ENCODE peak calls at places on chromosome 10, in four cellular contexts. W is K562, B is HepG2, X is GM12878. T is an unnamed sample.
A peak's percentile ranks its signal among the peaks of the same experiment; 100 is the strongest.

GRCh38 chr10:122062831-122063674 is 74.1 kb downstream of the TACC2 start:
- DNase-seq in B (peak; percentile 97), X (no peak), W (peak; percentile 66), T (peak; percentile 39)

GRCh38 chr10:69042417-69042816 is 45.5 kb upstream of the SRGN start:
- DNase-seq in X (no peak), W (no peak), B (no peak), T (no peak)

GRCh38 chr10:121096617-121097431 is 245.7 kb downstream of the WDR11 start:
- DNase-seq in W (no peak), B (peak; percentile 24), X (no peak), T (no peak)

GRCh38 chr10:17779761-17780160 is 27.8 kb downstream of the TMEM236 start:
- DNase-seq in B (no peak), X (no peak), W (no peak), T (no peak)

GRCh38 chr10:93245772-93246171 is 172.1 kb downstream of the CYP26A1 start:
- DNase-seq in X (no peak), W (no peak), B (no peak), T (no peak)

GRCh38 chr10:132371641-132372081 is 25.3 kb upstream of the PWWP2B start:
- DNase-seq in B (no peak), X (no peak), W (no peak), T (no peak)

GRCh38 chr10:32982293-32982709 is 24.3 kb upstream of the ITGB1 start:
- DNase-seq in B (no peak), W (peak; percentile 21), X (no peak), T (no peak)

GRCh38 chr10:83713423-83713822 is 425.9 kb upstream of the GHITM start:
- DNase-seq in X (no peak), B (no peak), W (no peak), T (no peak)

GRCh38 chr10:61882621-61883375 is 18.7 kb upstream of the ARID5B start:
- DNase-seq in X (no peak), W (no peak), B (no peak), T (no peak)

GRCh38 chr10:72503241-72503640 is 122.6 kb downstream of the MICU1 start:
- DNase-seq in W (no peak), X (no peak), B (no peak), T (no peak)

GRCh38 chr10:19970707-19971106 is 154.5 kb downstream of the PLXDC2 start:
- DNase-seq in W (no peak), B (no peak), X (no peak), T (no peak)

GRCh38 chr10:13945760-13946460 is 359.1 kb downstream of the PRPF18 start:
- DNase-seq in W (no peak), B (no peak), X (no peak), T (no peak)

GRCh38 chr10:27192284-27192683 is 37.1 kb downstream of the MASTL start:
- DNase-seq in W (no peak), B (no peak), X (no peak), T (no peak)

GRCh38 chr10:17528296-17528862 is 74.0 kb upstream of the ST8SIA6 start:
- DNase-seq in X (no peak), W (no peak), B (no peak), T (no peak)

GRCh38 chr10:93600446-93600860 is 582 bp downstream of the RBP4 start:
- DNase-seq in W (no peak), B (no peak), X (no peak), T (peak; percentile 29)

GRCh38 chr10:127195571-127196226 is 692 bp downstream of the INSYN2A start:
- DNase-seq in B (no peak), X (no peak), W (no peak), T (peak; percentile 44)

GRCh38 chr10:127196955-127197432 is 603 bp upstream of the INSYN2A start:
- DNase-seq in B (no peak), W (no peak), X (no peak), T (no peak)

GRCh38 chr10:127196227-127196954 is at the start of gene INSYN2A:
- DNase-seq in X (no peak), B (no peak), W (no peak), T (peak; percentile 67)

GRCh38 chr10:127194598-127194997 is 1.8 kb downstream of the INSYN2A start:
- DNase-seq in W (no peak), B (no peak), X (no peak), T (no peak)

DNA sequence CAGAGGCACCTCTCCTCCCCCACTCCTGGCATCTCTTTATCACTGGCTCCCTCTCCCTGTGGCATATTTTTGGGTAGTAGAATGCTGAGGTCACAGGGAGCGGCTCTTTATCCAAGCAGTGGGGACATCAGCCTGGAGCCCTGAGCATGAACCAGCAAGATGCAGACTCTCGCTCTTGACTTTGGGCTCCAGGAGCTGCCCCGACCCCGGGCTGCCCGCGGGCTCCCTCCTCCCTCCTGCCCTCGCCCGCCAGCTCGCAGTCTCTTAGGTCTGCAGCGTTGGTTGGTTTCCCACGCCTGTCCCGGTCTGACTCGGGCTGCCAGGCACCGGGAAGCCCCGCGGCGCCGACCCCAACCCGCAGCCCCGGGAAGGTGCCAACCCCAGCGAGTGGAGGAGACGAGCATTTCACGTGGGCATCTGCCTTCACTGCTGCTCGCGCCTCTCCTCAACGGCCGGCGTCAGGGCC is 1.3 kb downstream of the INSYN2A start:
- DNase-seq in B (no peak), W (no peak), X (no peak), T (peak; percentile 41)
- TF ChIP-seq CREB1 in B (no peak), W (no peak), X (no peak), T (no peak)

GRCh38 chr10:37403776-37404175 is 278.4 kb downstream of the ANKRD30A start:
- DNase-seq in B (no peak), X (no peak), W (no peak), T (no peak)
- TF ChIP-seq TCF7 in B (no peak), X (no peak), W (no peak), T (no peak)

GRCh38 chr10:23395017-23395416 is 43.9 kb upstream of the OTUD1 start:
- DNase-seq in X (no peak), W (no peak), B (no peak), T (no peak)

GRCh38 chr10:23391817-23392216 is 47.1 kb upstream of the OTUD1 start:
- DNase-seq in W (no peak), X (no peak), B (no peak), T (no peak)

GRCh38 chr10:23390809-23391208 is 46.2 kb upstream of the C10orf67 start:
- DNase-seq in X (no peak), B (no peak), W (no peak), T (no peak)

GRCh38 chr10:23399701-23400144 is 39.2 kb upstream of the OTUD1 start:
- DNase-seq in W (no peak), B (peak; percentile 6), X (no peak), T (no peak)

DNA sequence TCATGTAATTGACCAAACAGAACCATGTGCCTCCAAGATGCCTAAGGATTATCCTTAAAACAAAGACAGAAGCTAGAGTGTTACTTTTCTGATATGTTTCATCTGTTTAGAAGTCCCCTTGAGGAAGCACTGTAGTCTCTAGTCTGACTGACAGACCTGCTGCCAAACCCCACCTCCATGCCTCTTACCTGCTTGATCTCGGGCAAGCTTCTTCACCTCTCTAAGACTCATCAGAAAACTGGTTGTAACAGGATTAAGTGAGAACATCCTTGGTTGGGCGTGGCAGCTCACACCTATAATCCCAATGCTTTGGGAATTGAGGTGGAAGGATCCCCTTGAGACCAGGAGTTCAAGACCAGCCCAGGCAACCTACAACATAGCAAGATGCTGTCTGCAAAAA is 42.2 kb upstream of the OTUD1 start:
- DNase-seq in W (no peak), X (no peak), B (no peak), T (no peak)
- TF ChIP-seq ATF3 in W (no peak), X (no peak), B (no peak), T (no peak)

GRCh38 chr10:102132193-102132562 is 662 bp upstream of the PPRC1 start:
- DNase-seq in B (no peak), W (no peak), X (no peak), T (no peak)
- TF ChIP-seq CREB1 in B (no peak), W (no peak), X (no peak), T (no peak)

GRCh38 chr10:1044146-1044545 is 4.8 kb downstream of the IDI1 start:
- DNase-seq in B (no peak), W (no peak), X (no peak), T (no peak)

GRCh38 chr10:1045415-1045814 is 3.5 kb downstream of the IDI1 start:
- DNase-seq in W (no peak), B (no peak), X (no peak), T (no peak)

GRCh38 chr10:1041514-1041913 is 7.4 kb downstream of the IDI1 start:
- DNase-seq in X (no peak), W (no peak), B (no peak), T (no peak)

GRCh38 chr10:1044964-1045363 is 4.0 kb downstream of the IDI1 start:
- DNase-seq in W (no peak), B (no peak), X (no peak), T (no peak)

GRCh38 chr10:1043532-1043995 is 5.4 kb downstream of the IDI1 start:
- DNase-seq in X (peak; percentile 72), B (no peak), W (no peak), T (no peak)
- TF ChIP-seq TCF7 in X (no peak), B (no peak), W (no peak), T (no peak)

DNA sequence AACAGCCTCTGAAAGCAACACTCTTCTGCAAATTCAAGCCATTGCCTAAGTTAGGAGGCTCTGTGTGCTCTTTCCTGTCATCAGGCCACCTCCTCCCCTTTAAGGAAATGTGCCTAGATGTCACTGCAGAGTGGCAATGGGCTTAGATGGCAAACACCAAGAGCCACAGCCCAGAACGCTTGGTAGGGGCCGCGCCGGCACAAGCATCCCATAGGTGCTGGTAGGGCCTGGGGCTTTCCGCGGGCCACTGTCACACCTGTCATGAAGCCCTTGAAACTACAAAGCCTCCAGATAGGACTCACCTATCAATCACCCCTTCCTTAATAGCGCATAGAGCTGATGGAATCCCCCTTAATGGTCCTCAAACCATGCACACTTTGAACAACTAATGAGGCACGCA is 299.9 kb downstream of the GRID1 start:
- DNase-seq in X (no peak), W (no peak), B (no peak), T (no peak)
- TF ChIP-seq ATF3 in X (no peak), W (no peak), B (no peak), T (no peak)

T was measured in WTC11.